ENCODE peak calls at places on chromosome 21, in seven cellular contexts. V is transverse colon; S is neural crest cell; C is amygdala; J is T-cell; F is AG09319; N is stimulated activated CD4-positive, alpha-beta T cell treated with anti-CD3 and anti-CD28 coated beads, TNF-alpha, amount 100 ng/mL, for 48 hours. W is an unnamed sample.

GRCh38 chr21:28228624-28228995 is 764.1 kb downstream of the LTN1 start:
- DNase-seq in S (no peak), J (no peak), N (no peak), F (no peak), V (no peak), C (no peak), W (no peak)

GRCh38 chr21:45443595-45444181 is 38.7 kb downstream of the COL18A1 start:
- DNase-seq in F (no peak), V (no peak), C (no peak), S (no peak), N (no peak), J (no peak), W (no peak)

GRCh38 chr21:33670076-33670475 is 27.8 kb downstream of the ITSN1 start:
- DNase-seq in S (no peak), V (no peak), C (no peak), N (no peak), F (no peak), J (no peak), W (no peak)

GRCh38 chr21:34715518-34715917 is 46.7 kb downstream of the CLIC6 start:
- DNase-seq in S (no peak), F (no peak), C (no peak), N (no peak), J (no peak), V (no peak), W (peak; percentile 21)

GRCh38 chr21:37862536-37862935 is 53.7 kb downstream of the KCNJ6 start:
- DNase-seq in S (no peak), J (no peak), V (no peak), F (no peak), N (no peak), C (no peak), W (peak; percentile 53)

GRCh38 chr21:31457675-31458074 is 113.6 kb upstream of the TIAM1 start:
- DNase-seq in S (no peak), N (no peak), V (no peak), C (no peak), F (no peak), J (no peak), W (no peak)

GRCh38 chr21:19256934-19257660 is 853.5 kb upstream of the TMPRSS15 start:
- DNase-seq in F (no peak), C (no peak), J (no peak), V (no peak), N (no peak), S (no peak), W (no peak)

GRCh38 chr21:36200089-36200561 is 43.5 kb downstream of the DOP1B start:
- DNase-seq in F (no peak), J (no peak), N (no peak), S (no peak), V (no peak), C (no peak), W (no peak)

GRCh38 chr21:45376459-45377324 is 28.3 kb upstream of the COL18A1 start:
- DNase-seq in S (no peak), N (no peak), V (no peak), J (no peak), C (no peak), F (no peak), W (no peak)

GRCh38 chr21:41023936-41024335 is 144.0 kb upstream of the BACE2 start:
- DNase-seq in N (no peak), J (no peak), C (no peak), V (no peak), F (no peak), S (no peak), W (no peak)

GRCh38 chr21:45102391-45102932 is 28.1 kb downstream of the ADARB1 start:
- DNase-seq in V (peak; percentile 35), S (no peak), N (no peak), J (no peak), C (no peak), F (peak; percentile 28), W (no peak)

GRCh38 chr21:44392916-44393315 is 39.5 kb downstream of the TRPM2 start:
- DNase-seq in S (no peak), N (no peak), C (no peak), F (no peak), J (no peak), V (no peak), W (no peak)

GRCh38 chr21:29678616-29679015 is 261.2 kb downstream of the GRIK1 start:
- DNase-seq in S (no peak), C (no peak), F (no peak), V (no peak), J (no peak), N (no peak), W (no peak)

GRCh38 chr21:31476551-31477120 is 132.6 kb upstream of the TIAM1 start:
- DNase-seq in J (no peak), V (no peak), N (no peak), F (no peak), S (no peak), C (no peak), W (no peak)

GRCh38 chr21:42542196-42542595 is 28.5 kb downstream of the SLC37A1 start:
- DNase-seq in J (no peak), F (no peak), V (no peak), N (no peak), C (no peak), S (no peak), W (no peak)

GRCh38 chr21:31566061-31566460 is 93.4 kb upstream of the SOD1 start:
- DNase-seq in F (no peak), N (no peak), V (no peak), J (no peak), C (no peak), S (no peak), W (no peak)

GRCh38 chr21:45852886-45853400 is 128.6 kb upstream of the COL6A1 start:
- DNase-seq in F (no peak), C (no peak), J (no peak), V (no peak), S (no peak), N (no peak), W (no peak)